ENCODE peak calls at places on chromosomes 2 and 18, in eight cellular contexts. One of them, this sample, is unnamed.

GRCh38 chr18:79900610-79901570 is 50.6 kb downstream of the SLC66A2 start:
- DNase-seq in Panc1: no peak
- DNase-seq in WTC11: no peak
- DNase-seq in adrenal gland: no peak
- DNase-seq in pons: no peak
- DNase-seq in T-helper 2 cell: no peak
- DNase-seq in non-pigmented ciliary epithelial cell: no peak
- DNase-seq in CD4-positive, CD25-positive, alpha-beta regulatory T cell: no peak
- DNase-seq in this sample: no peak

GRCh38 chr2:106057206-106057605 is 136.9 kb downstream of the UXS1 start:
- DNase-seq in non-pigmented ciliary epithelial cell: no peak
- DNase-seq in WTC11: no peak
- DNase-seq in T-helper 2 cell: no peak
- DNase-seq in CD4-positive, CD25-positive, alpha-beta regulatory T cell: peak
- DNase-seq in pons: no peak
- DNase-seq in Panc1: no peak
- DNase-seq in adrenal gland: no peak
- DNase-seq in this sample: no peak

GRCh38 chr2:1541812-1542211 is 128.5 kb downstream of the TPO start:
- DNase-seq in CD4-positive, CD25-positive, alpha-beta regulatory T cell: no peak
- DNase-seq in adrenal gland: no peak
- DNase-seq in non-pigmented ciliary epithelial cell: no peak
- DNase-seq in T-helper 2 cell: no peak
- DNase-seq in pons: no peak
- DNase-seq in WTC11: no peak
- DNase-seq in Panc1: no peak
- DNase-seq in this sample: no peak

GRCh38 chr2:219736196-219736595 is 108.8 kb downstream of the SLC4A3 start:
- DNase-seq in T-helper 2 cell: no peak
- DNase-seq in WTC11: no peak
- DNase-seq in adrenal gland: peak
- DNase-seq in CD4-positive, CD25-positive, alpha-beta regulatory T cell: peak
- DNase-seq in Panc1: peak
- DNase-seq in non-pigmented ciliary epithelial cell: peak
- DNase-seq in pons: peak
- DNase-seq in this sample: peak

GRCh38 chr2:39435974-39436591 is 1.0 kb downstream of the MAP4K3 start:
- DNase-seq in adrenal gland: peak
- DNase-seq in T-helper 2 cell: no peak
- DNase-seq in WTC11: no peak
- DNase-seq in pons: peak
- DNase-seq in Panc1: no peak
- DNase-seq in CD4-positive, CD25-positive, alpha-beta regulatory T cell: no peak
- DNase-seq in non-pigmented ciliary epithelial cell: no peak
- DNase-seq in this sample: peak

GRCh38 chr2:40016151-40016885 is 237.3 kb upstream of the THUMPD2 start:
- DNase-seq in T-helper 2 cell: no peak
- DNase-seq in CD4-positive, CD25-positive, alpha-beta regulatory T cell: no peak
- DNase-seq in non-pigmented ciliary epithelial cell: no peak
- DNase-seq in WTC11: no peak
- DNase-seq in adrenal gland: no peak
- DNase-seq in Panc1: no peak
- DNase-seq in pons: no peak
- DNase-seq in this sample: no peak

GRCh38 chr2:3457524-3458395 is 61.6 kb downstream of the ADI1 start:
- DNase-seq in pons: no peak
- DNase-seq in Panc1: no peak
- DNase-seq in adrenal gland: no peak
- DNase-seq in T-helper 2 cell: no peak
- DNase-seq in CD4-positive, CD25-positive, alpha-beta regulatory T cell: no peak
- DNase-seq in WTC11: no peak
- DNase-seq in non-pigmented ciliary epithelial cell: no peak
- DNase-seq in this sample: no peak

GRCh38 chr2:33810046-33810835 is 211.1 kb upstream of the FAM98A start:
- DNase-seq in WTC11: no peak
- DNase-seq in pons: no peak
- DNase-seq in CD4-positive, CD25-positive, alpha-beta regulatory T cell: no peak
- DNase-seq in adrenal gland: no peak
- DNase-seq in non-pigmented ciliary epithelial cell: no peak
- DNase-seq in T-helper 2 cell: no peak
- DNase-seq in Panc1: no peak
- DNase-seq in this sample: no peak

GRCh38 chr2:201697899-201698298 is 545 bp downstream of the MPP4 start:
- DNase-seq in adrenal gland: peak
- DNase-seq in WTC11: no peak
- DNase-seq in non-pigmented ciliary epithelial cell: peak
- DNase-seq in CD4-positive, CD25-positive, alpha-beta regulatory T cell: no peak
- DNase-seq in T-helper 2 cell: no peak
- DNase-seq in Panc1: no peak
- DNase-seq in pons: no peak
- DNase-seq in this sample: no peak

GRCh38 chr2:216015722-216016464 is 2.5 kb upstream of the MREG start:
- DNase-seq in WTC11: no peak
- DNase-seq in pons: no peak
- DNase-seq in adrenal gland: no peak
- DNase-seq in non-pigmented ciliary epithelial cell: no peak
- DNase-seq in Panc1: no peak
- DNase-seq in T-helper 2 cell: no peak
- DNase-seq in CD4-positive, CD25-positive, alpha-beta regulatory T cell: peak
- DNase-seq in this sample: no peak

GRCh38 chr2:161416294-161416632 is at the start of gene TBR1:
- DNase-seq in pons: peak
- DNase-seq in T-helper 2 cell: no peak
- DNase-seq in adrenal gland: no peak
- DNase-seq in WTC11: no peak
- DNase-seq in CD4-positive, CD25-positive, alpha-beta regulatory T cell: no peak
- DNase-seq in Panc1: no peak
- DNase-seq in non-pigmented ciliary epithelial cell: no peak
- DNase-seq in this sample: no peak

GRCh38 chr2:181319291-181319690 is 137.9 kb upstream of the ITGA4 start:
- DNase-seq in pons: no peak
- DNase-seq in Panc1: no peak
- DNase-seq in T-helper 2 cell: no peak
- DNase-seq in adrenal gland: no peak
- DNase-seq in non-pigmented ciliary epithelial cell: no peak
- DNase-seq in WTC11: no peak
- DNase-seq in CD4-positive, CD25-positive, alpha-beta regulatory T cell: no peak
- DNase-seq in this sample: no peak

GRCh38 chr2:85062565-85062964 is 70.6 kb upstream of the TCF7L1 start:
- DNase-seq in CD4-positive, CD25-positive, alpha-beta regulatory T cell: no peak
- DNase-seq in adrenal gland: no peak
- DNase-seq in Panc1: no peak
- DNase-seq in pons: no peak
- DNase-seq in T-helper 2 cell: no peak
- DNase-seq in WTC11: no peak
- DNase-seq in non-pigmented ciliary epithelial cell: no peak
- DNase-seq in this sample: no peak

GRCh38 chr2:16063955-16064633 is 123.7 kb downstream of the MYCN start:
- DNase-seq in CD4-positive, CD25-positive, alpha-beta regulatory T cell: no peak
- DNase-seq in Panc1: no peak
- DNase-seq in WTC11: no peak
- DNase-seq in pons: no peak
- DNase-seq in T-helper 2 cell: no peak
- DNase-seq in non-pigmented ciliary epithelial cell: no peak
- DNase-seq in adrenal gland: no peak
- DNase-seq in this sample: no peak

GRCh38 chr2:120880381-120880780 is 144.7 kb downstream of the GLI2 start:
- DNase-seq in WTC11: no peak
- DNase-seq in pons: no peak
- DNase-seq in Panc1: no peak
- DNase-seq in adrenal gland: no peak
- DNase-seq in CD4-positive, CD25-positive, alpha-beta regulatory T cell: no peak
- DNase-seq in T-helper 2 cell: no peak
- DNase-seq in non-pigmented ciliary epithelial cell: no peak
- DNase-seq in this sample: no peak

GRCh38 chr2:218694405-218695145 is 16.1 kb upstream of the TTLL4 start:
- DNase-seq in CD4-positive, CD25-positive, alpha-beta regulatory T cell: no peak
- DNase-seq in pons: no peak
- DNase-seq in T-helper 2 cell: no peak
- DNase-seq in WTC11: no peak
- DNase-seq in non-pigmented ciliary epithelial cell: no peak
- DNase-seq in adrenal gland: no peak
- DNase-seq in Panc1: no peak
- DNase-seq in this sample: no peak

GRCh38 chr2:34317797-34318196 is 718.7 kb upstream of the FAM98A start:
- DNase-seq in WTC11: no peak
- DNase-seq in adrenal gland: no peak
- DNase-seq in CD4-positive, CD25-positive, alpha-beta regulatory T cell: no peak
- DNase-seq in pons: no peak
- DNase-seq in Panc1: no peak
- DNase-seq in T-helper 2 cell: no peak
- DNase-seq in non-pigmented ciliary epithelial cell: no peak
- DNase-seq in this sample: no peak

GRCh38 chr2:218659258-218659987 is at the start of the genes BCS1L and ZNF142:
- DNase-seq in CD4-positive, CD25-positive, alpha-beta regulatory T cell: peak
- DNase-seq in non-pigmented ciliary epithelial cell: peak
- DNase-seq in WTC11: peak
- DNase-seq in pons: peak
- DNase-seq in T-helper 2 cell: peak
- DNase-seq in adrenal gland: peak
- DNase-seq in Panc1: peak
- DNase-seq in this sample: peak